ENCODE peak calls at places on chromosome 12, in six cellular contexts. U, X, R, Y, T and H are unnamed samples. For H3K79me2, the result is how much of the 10 kb centered on the place peaks cover.

GRCh38 chr12:40693503-40693863 is 1.2 kb downstream of the CNTN1 start:
- DNase-seq in X (no peak), U (no peak), T (no peak), Y (peak), R (peak), H (no peak)

GRCh38 chr12:26572131-26572530 is 260.9 kb downstream of the ITPR2 start:
- DNase-seq in Y (no peak), R (no peak), T (no peak), U (no peak), X (no peak), H (no peak)

GRCh38 chr12:109710747-109711595 is 2.7 kb upstream of the FAM222A start:
- DNase-seq in U (no peak), R (no peak), T (no peak), Y (no peak), X (peak), H (no peak)

GRCh38 chr12:100348657-100349454 is 8.0 kb upstream of the SLC17A8 start:
- DNase-seq in X (peak), U (peak), R (no peak), Y (peak), T (no peak), H (peak)

GRCh38 chr12:116213014-116213413 is 64.5 kb downstream of the MED13L start:
- DNase-seq in R (no peak), U (no peak), Y (no peak), X (no peak), T (no peak), H (no peak)

GRCh38 chr12:11853126-11853525 is 203.7 kb downstream of the ETV6 start:
- DNase-seq in Y (no peak), X (no peak), R (no peak), U (no peak), T (no peak), H (no peak)

GRCh38 chr12:70756118-70756517 is 118.9 kb upstream of the PTPRB start:
- DNase-seq in Y (no peak), T (no peak), X (no peak), U (peak), R (no peak), H (peak)

GRCh38 chr12:10802587-10802986 is at the start of gene TAS2R7:
- DNase-seq in T (no peak), R (no peak), U (no peak), Y (no peak), X (no peak), H (no peak)

GRCh38 chr12:115374480-115375187 is 690.7 kb upstream of the TBX3 start:
- DNase-seq in U (no peak), T (peak), X (no peak), Y (no peak), R (no peak), H (no peak)

GRCh38 chr12:111686574-111687105 is 787 bp downstream of the ACAD10 start:
- DNase-seq in X (no peak), Y (no peak), T (no peak), R (no peak), U (peak), H (peak)

GRCh38 chr12:53214687-53215455 is 7.8 kb upstream of the ITGB7 start:
- DNase-seq in X (no peak), R (no peak), U (no peak), Y (no peak), T (no peak), H (peak)

DNA sequence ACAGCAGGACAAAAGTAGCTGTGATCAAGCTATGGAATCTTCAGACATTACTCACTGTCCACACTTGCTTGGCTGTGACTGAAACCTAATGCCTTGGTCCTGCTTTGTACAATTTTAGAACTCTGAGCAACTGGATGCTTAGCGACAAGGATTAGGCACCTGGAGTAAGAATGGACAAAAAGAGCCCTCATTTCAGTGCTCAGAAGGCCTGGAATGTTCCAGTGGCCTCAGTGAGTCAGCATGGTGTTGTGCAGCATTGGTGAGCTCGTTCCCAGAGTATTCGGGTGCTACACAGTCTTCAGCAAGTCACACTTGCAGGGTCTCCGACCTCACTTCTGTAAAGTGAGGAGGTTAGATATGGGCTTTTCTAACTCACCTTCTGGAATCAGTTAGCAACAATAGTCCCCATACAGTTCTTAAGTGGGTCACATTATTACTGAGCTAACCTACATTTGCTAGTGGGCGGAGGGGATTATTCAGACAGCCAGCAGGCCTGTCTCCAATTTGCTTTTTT is 108.0 kb upstream of the MDM1 start:
- DNase-seq in X (no peak), Y (no peak), T (no peak), R (no peak), U (peak), H (no peak)
- H3K79me2 ChIP-seq in X (under half), Y (under half), T (under half), R (under half), U (under half), H (under half)

GRCh38 chr12:63846249-63846967 is 1.9 kb downstream of the SRGAP1 start:
- DNase-seq in Y (no peak), T (no peak), X (no peak), R (no peak), U (no peak), H (peak)
- H2AFZ ChIP-seq in Y (no peak), T (no peak), X (no peak), R (no peak), U (no peak), H (no peak)

DNA sequence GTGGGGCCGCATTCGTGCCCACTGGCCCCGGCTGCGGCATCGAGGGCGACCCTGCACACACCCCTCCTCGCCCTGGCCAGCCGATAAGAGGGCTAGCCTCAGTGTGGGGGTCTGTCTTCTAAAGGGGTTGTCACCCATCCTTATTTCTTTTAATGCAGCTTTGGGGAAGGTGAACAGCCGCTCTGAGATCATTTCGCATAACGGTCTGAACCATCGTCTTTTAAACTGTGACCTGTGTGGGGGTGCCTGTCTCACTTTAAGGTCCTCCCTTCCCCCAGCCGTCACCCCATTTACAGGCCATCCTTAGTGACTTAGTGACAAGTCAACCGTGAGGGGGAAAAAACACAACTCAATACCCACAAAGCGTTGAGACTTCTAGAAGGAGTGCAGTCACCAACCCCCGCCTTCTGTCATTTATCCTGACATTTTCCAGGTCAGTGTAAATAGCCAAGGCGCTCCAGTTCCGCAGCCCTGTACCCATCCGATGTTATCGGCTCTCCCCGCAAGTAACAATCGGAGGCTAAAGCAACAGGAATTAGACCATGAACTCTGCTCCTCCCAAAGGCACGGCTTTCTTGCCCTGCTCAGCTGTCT is 469 bp upstream of the DENND5B start:
- DNase-seq in Y (no peak), T (no peak), X (no peak), R (no peak), U (peak), H (peak)
- TF ChIP-seq POLR2A in Y (no peak), T (peak), X (no peak), R (no peak), U (no peak), H (no peak)

GRCh38 chr12:124531281-124531745 is 36.1 kb downstream of the NCOR2 start:
- DNase-seq in U (no peak), T (no peak), R (no peak), Y (no peak), X (no peak), H (no peak)
- H3K79me2 ChIP-seq in U (under half), T (under half), R (under half), Y (half or more), X (under half), H (under half)

DNA sequence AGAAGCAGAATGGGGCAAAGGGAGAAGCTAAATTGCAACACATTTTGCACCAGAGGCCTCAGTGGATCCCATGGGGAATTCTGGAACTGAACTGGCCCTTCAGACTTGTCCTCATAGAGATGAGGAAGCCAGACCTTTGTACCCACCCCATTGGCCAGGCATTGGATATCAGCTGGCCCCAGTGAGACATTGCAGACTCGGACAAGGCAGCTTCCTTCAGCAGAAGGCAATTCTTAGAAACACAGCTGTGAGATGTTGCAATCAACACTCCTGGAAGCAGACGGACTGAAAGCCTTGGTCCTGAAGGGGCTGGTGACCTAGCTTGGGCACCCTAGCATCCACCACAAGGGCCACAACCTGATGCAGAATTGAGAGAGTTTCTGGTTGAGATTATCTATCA is 218.1 kb downstream of the MSRB3 start:
- DNase-seq in U (no peak), R (no peak), X (no peak), Y (no peak), T (no peak), H (no peak)
- H2AFZ ChIP-seq in U (no peak), R (no peak), X (no peak), Y (no peak), T (no peak), H (no peak)

GRCh38 chr12:6723607-6724408 is at the start of gene COPS7A:
- DNase-seq in Y (peak), X (peak), U (peak), T (peak), R (peak), H (peak)
- TF ChIP-seq POLR2A in Y (peak), X (peak), U (peak), T (peak), R (peak), H (peak)

GRCh38 chr12:47328831-47329545 is 249.2 kb upstream of the AMIGO2 start:
- DNase-seq in T (no peak), X (no peak), Y (no peak), U (no peak), R (no peak), H (no peak)
- H3K79me2 ChIP-seq in T (under half), X (under half), Y (under half), U (under half), R (under half), H (under half)

DNA sequence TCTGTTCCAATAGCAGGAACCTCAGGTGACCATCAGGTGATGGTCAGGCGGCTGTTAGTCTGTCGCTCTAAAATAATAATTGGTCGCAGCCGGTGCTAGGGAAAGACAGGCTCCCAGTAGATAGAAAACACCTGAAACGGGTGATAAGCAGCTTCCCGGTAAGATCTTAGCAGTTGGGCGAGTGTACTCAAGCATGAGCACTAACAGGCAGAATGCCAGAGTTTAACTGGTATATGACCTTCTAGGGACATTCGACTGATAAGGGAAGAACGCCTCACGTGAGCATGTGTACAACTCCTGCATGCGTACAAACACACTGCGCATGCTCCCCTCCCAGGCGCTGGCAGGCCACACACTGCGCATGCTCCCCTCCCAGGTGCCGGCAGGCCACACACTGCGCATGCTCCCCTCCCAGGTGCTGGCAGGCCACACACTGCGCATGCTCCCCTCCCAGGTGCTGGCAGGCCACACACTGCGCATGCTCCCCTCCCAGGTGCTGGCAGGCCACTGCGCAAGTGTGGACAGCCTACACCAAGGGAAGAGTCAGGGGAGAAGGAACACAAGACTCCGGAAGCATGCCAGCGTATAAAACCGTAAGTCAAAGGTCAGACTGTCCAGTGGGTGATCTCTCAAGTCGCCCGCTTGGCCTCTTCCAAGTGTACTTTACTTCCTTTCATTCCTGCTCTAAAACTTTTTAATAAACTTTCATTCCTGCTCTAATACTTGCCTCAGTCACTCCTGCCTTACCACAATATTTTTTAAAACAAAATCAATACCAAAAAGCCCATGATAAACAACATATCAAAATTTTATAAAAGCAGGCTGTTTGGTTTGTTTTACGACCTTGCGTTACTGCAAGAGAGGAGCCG is 24.5 kb downstream of the GPRC5D start:
- DNase-seq in U (peak), Y (peak), X (peak), R (peak), T (peak), H (peak)
- H2AFZ ChIP-seq in U (peak), Y (no peak), X (peak), R (no peak), T (no peak), H (peak)

DNA sequence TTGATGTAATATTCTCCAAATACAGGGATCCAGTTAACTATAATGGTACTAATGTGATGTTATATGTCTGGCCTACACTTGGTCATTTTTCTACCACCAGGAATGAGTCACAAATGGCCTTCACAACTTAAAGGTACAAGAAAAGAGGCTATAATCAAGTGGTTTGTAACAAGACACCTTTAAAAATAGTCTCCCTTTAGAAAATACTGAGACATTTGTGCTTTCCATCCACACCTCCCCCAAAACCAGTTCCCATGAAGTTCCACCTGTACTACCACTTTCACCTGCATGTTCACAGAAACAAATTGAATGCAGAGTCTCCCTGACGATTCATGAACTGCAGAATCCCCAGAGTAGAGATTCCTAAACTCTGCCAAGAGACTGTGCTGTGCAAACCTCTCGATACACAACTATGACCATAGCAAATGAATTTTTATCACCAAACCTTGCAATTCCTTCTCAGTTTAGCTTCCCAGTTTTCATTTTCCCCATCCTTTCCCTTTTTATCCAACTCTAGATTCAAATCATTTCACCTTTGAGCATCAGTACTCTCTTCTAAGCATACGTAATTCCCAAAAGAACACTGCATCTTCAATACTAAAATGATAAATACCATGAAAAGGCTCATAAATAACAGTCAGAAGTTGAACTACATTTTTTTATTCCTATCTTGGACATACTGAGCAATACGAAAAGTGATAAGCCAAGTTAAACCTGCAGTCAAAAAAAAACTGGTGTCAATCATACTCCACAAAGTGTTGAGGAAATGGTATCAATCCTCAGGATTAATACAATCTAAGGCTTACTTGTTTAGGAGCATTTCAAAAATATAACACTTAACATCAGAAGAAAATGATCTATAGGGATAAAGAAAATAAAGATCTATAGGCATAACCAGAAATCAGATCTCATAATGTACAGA is 5.8 kb downstream of the BTG1 start:
- DNase-seq in Y (no peak), R (no peak), T (no peak), U (no peak), X (no peak), H (peak)
- TF ChIP-seq POLR2A in Y (no peak), R (no peak), T (peak), U (no peak), X (no peak), H (no peak)

GRCh38 chr12:95203477-95203843 is 13.8 kb downstream of the FGD6 start:
- DNase-seq in R (no peak), Y (no peak), X (no peak), U (no peak), T (no peak), H (no peak)

GRCh38 chr12:95200128-95200973 is 16.9 kb downstream of the FGD6 start:
- DNase-seq in T (no peak), U (no peak), X (no peak), R (no peak), Y (no peak), H (peak)

GRCh38 chr12:95198914-95199313 is 18.4 kb downstream of the FGD6 start:
- DNase-seq in R (no peak), U (no peak), T (peak), X (no peak), Y (no peak), H (no peak)

GRCh38 chr12:95202691-95203476 is 14.4 kb downstream of the FGD6 start:
- DNase-seq in U (peak), X (no peak), T (no peak), R (no peak), Y (no peak), H (peak)

GRCh38 chr12:95201056-95201670 is 16.1 kb downstream of the FGD6 start:
- DNase-seq in R (no peak), Y (no peak), X (no peak), T (no peak), U (no peak), H (peak)
- H3K79me2 ChIP-seq in R (under half), Y (half or more), X (under half), T (under half), U (half or more), H (under half)